ENCODE peak calls at places on chromosomes 12 and 14, in ten cellular contexts. X is A549; C is fibroblast of lung; K is CD4-positive, alpha-beta T cell; P is cardiac muscle cell; Y is mucosa of descending colon; I is HFFc6; F is ovary; J is Calu3; V is RWPE1. Q is an unnamed sample.

GRCh38 chr14:57461777-57462320 is 31.8 kb downstream of the CCDC198 start:
- DNase-seq in X (peak), C (no peak), K (no peak), P (no peak), Y (no peak), I (no peak), F (no peak), J (peak), V (no peak), Q (no peak)

GRCh38 chr12:77214136-77214535 is 148.8 kb upstream of the E2F7 start:
- DNase-seq in X (no peak), C (peak), K (no peak), P (no peak), Y (no peak), I (peak), F (no peak), J (no peak), V (no peak), Q (no peak)

GRCh38 chr14:66099931-66100330 is 386.2 kb upstream of the CCDC196 start:
- DNase-seq in X (no peak), C (no peak), K (no peak), P (no peak), Y (no peak), I (no peak), F (no peak), J (no peak), V (no peak), Q (no peak)

GRCh38 chr12:78916845-78917480 is 52.4 kb downstream of the SYT1 start:
- DNase-seq in X (peak), C (peak), K (no peak), P (no peak), Y (no peak), I (no peak), F (no peak), J (peak), V (no peak), Q (no peak)

GRCh38 chr14:103188691-103189480 is 65.6 kb downstream of the TNFAIP2 start:
- DNase-seq in X (peak), C (no peak), K (no peak), P (peak), Y (peak), I (no peak), F (peak), J (peak), V (no peak), Q (no peak)

GRCh38 chr12:94100990-94101901 is 47.1 kb upstream of the PLXNC1 start:
- DNase-seq in X (peak), C (peak), K (peak), P (peak), Y (peak), I (peak), F (peak), J (peak), V (peak), Q (peak)

GRCh38 chr12:123140675-123141614 is 9.9 kb downstream of the PITPNM2 start:
- DNase-seq in X (no peak), C (no peak), K (no peak), P (no peak), Y (peak), I (no peak), F (no peak), J (no peak), V (no peak), Q (no peak)

GRCh38 chr12:29743801-29744200 is 39.9 kb downstream of the TMTC1 start:
- DNase-seq in X (no peak), C (peak), K (no peak), P (peak), Y (no peak), I (no peak), F (no peak), J (no peak), V (peak), Q (no peak)

GRCh38 chr14:104293231-104293841 is 154.9 kb downstream of the KIF26A start:
- DNase-seq in X (no peak), C (no peak), K (no peak), P (no peak), Y (no peak), I (no peak), F (peak), J (no peak), V (no peak), Q (no peak)

GRCh38 chr12:121391619-121392324 is 8.1 kb upstream of the RNF34 start:
- DNase-seq in X (no peak), C (peak), K (no peak), P (no peak), Y (peak), I (peak), F (no peak), J (no peak), V (peak), Q (peak)

GRCh38 chr12:56836317-56836716 is 73.2 kb downstream of the HSD17B6 start:
- DNase-seq in X (peak), C (peak), K (no peak), P (no peak), Y (no peak), I (peak), F (peak), J (peak), V (peak), Q (no peak)

GRCh38 chr14:23605931-23606585 is 27.5 kb upstream of the JPH4 start:
- DNase-seq in X (no peak), C (peak), K (no peak), P (no peak), Y (no peak), I (peak), F (no peak), J (no peak), V (no peak), Q (no peak)

DNA sequence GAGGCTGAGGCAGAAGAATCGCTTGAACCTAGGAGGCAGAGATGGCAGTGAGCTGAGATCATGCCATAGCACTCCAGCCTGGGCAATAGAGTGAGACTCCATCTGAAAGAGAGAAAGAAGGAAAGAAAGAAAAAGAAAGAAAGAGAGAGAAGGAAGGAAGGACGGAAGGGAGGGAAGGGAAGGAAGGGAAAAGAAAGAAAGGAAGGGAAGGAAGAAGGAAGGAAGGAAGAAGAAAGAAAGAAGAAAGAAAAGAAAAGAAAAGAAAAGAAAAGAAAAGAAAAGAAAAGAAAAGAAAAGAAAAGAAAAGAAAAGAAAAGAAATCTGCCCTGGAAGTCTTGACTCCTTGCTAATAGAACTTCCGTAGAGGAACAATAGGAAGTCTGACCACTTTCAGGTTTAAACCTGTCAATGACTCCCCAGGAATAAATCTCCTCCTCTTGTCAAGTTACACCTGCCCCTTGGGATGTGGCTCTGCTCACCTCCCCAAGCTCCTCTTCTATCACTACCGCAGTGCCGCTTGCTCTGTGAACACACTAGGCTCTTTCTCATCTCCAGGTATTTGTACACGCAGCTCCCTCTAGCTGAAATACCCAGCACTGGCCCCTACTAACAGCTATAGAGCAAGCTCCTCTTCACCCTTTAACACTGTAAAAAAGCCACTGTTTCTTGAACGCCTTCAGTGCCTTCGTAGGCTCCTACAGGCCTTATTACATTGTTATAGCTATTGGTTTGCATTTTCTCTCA is 773.1 kb upstream of the TBX3 start:
- DNase-seq in X (peak), C (no peak), K (no peak), P (peak), Y (no peak), I (no peak), F (no peak), J (no peak), V (peak), Q (no peak)
- TF ChIP-seq CTCF in X (peak), C (no peak), K (no peak), P (no peak), Y (no peak), I (no peak), F (no peak), J (no peak), V (no peak), Q (no peak)

GRCh38 chr12:54622463-54623183 is 12.1 kb downstream of the LACRT start:
- DNase-seq in X (peak), C (no peak), K (no peak), P (no peak), Y (no peak), I (peak), F (no peak), J (no peak), V (peak), Q (no peak)
- TF ChIP-seq CTCF in X (no peak), C (peak), K (peak), P (peak), Y (no peak), I (peak), F (no peak), J (no peak), V (peak), Q (no peak)

DNA sequence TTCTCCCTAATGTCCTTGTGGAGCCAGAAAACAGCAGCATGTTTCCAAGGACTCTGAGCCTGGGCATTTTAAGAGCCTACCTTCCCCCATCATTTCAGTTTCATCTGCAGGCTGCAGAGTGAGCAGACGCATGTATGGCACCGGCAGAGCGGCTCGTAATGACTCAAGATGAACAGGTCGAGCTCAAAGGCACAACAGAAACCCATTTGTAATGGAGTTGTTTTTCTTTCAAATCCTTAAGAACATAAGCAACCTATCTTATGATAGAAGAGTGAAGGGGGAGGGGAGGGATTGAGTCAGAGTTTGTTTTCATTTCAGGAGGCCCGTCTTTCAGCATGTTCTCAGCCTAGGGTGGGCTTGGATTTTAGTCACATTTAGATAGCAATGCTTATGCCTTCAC is 54.9 kb upstream of the CISTR start:
- DNase-seq in X (no peak), C (peak), K (no peak), P (no peak), Y (no peak), I (peak), F (no peak), J (no peak), V (no peak), Q (no peak)
- TF ChIP-seq CTCF in X (no peak), C (no peak), K (no peak), P (no peak), Y (no peak), I (no peak), F (no peak), J (no peak), V (no peak), Q (no peak)

DNA sequence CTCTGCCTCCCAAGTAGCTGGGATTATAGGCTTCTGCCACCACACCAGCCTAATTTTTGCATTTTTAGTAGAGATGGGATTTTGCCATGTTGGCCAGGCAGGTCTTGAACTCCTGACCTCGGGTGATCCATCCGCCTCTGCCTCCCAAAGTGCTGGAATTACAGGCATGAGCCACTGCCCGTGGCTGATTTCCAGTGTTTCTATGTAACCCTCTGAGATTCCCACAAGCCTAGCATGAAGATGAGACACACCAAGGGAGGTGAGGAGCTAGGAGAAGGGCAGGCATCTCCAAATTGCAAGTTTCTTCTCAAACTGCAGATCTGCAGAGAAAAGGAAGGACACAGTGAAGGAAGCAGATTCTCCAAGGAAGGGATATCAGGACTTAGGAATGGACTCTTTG is 125.0 kb downstream of the CACNA1C start:
- DNase-seq in X (no peak), C (no peak), K (no peak), P (no peak), Y (no peak), I (no peak), F (no peak), J (no peak), V (no peak), Q (no peak)
- TF ChIP-seq CTCF in X (no peak), C (no peak), K (no peak), P (no peak), Y (no peak), I (no peak), F (no peak), J (no peak), V (no peak), Q (no peak)

DNA sequence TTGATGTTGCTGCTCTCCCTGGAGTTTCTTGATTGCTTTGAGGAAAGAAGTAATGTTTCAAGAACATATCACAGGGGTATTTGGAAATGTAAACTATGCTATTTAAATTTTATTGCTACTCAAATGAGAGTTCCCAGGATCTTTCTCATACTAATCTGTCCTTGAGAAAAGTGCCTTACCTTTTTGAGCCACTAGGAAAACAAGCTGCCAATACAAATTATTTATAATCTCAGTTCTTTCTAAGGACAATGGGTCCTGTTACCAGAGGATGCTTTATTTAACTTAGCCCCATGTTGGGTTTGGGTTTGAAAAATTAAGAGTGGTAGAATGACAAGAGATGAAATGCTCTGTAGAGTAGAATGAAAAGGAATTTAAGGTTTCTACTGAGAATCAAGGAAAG is 258.2 kb upstream of the PRKD1 start:
- DNase-seq in X (no peak), C (no peak), K (no peak), P (no peak), Y (no peak), I (no peak), F (no peak), J (no peak), V (no peak), Q (no peak)
- TF ChIP-seq CTCF in X (no peak), C (no peak), K (no peak), P (no peak), Y (no peak), I (peak), F (no peak), J (no peak), V (no peak), Q (no peak)